ENCODE peak calls at places on chromosomes 11 and 22, in five cellular contexts. P is Peyer's patch, J is SK-N-SH, O is cardiac muscle cell, K is gastrocnemius medialis. M is an unnamed sample.

GRCh38 chr22:49426098-49426497 is 401.6 kb downstream of the BRD1 start:
- DNase-seq in K (no peak), P (no peak), J (no peak), O (no peak), M (no peak)

GRCh38 chr11:65430406-65431217 is 8.0 kb downstream of the NEAT1 start:
- DNase-seq in J (no peak), P (peak; percentile 47), K (no peak), O (peak; percentile 73), M (no peak)

GRCh38 chr11:99822846-99823565 is 802.3 kb downstream of the CNTN5 start:
- DNase-seq in P (no peak), K (no peak), J (no peak), O (no peak), M (no peak)

GRCh38 chr11:86047275-86047991 is 21.5 kb downstream of the PICALM start:
- DNase-seq in K (no peak), O (peak; percentile 66), J (no peak), P (no peak), M (no peak)

GRCh38 chr22:40479887-40480538 is 109.6 kb downstream of the SGSM3 start:
- DNase-seq in O (peak; percentile 53), P (no peak), J (no peak), K (no peak), M (no peak)

GRCh38 chr11:134554106-134554505 is 142.1 kb upstream of the B3GAT1 start:
- DNase-seq in J (no peak), O (no peak), P (no peak), K (no peak), M (no peak)

GRCh38 chr11:28366549-28367341 is 258.6 kb downstream of the METTL15 start:
- DNase-seq in J (no peak), K (no peak), O (peak; percentile 95), P (no peak), M (no peak)

GRCh38 chr11:11620251-11620965 is 1.4 kb downstream of the GALNT18 start:
- DNase-seq in O (no peak), K (peak; percentile 17), J (peak; percentile 70), P (peak; percentile 47), M (peak; percentile 51)

GRCh38 chr11:119363081-119363861 is 16.8 kb upstream of the MFRP start:
- DNase-seq in K (peak; percentile 69), O (no peak), J (no peak), P (no peak), M (no peak)

GRCh38 chr11:111925953-111926352 is 7.2 kb downstream of the C11orf52 start:
- DNase-seq in P (no peak), K (no peak), O (no peak), J (no peak), M (peak; percentile 55)
- H3K4me3 ChIP-seq in P (no peak overlapping the region), K (no peak overlapping the region), O (no peak overlapping the region), J (no peak overlapping the region), M (peak overlapping the region; percentile 63)

DNA sequence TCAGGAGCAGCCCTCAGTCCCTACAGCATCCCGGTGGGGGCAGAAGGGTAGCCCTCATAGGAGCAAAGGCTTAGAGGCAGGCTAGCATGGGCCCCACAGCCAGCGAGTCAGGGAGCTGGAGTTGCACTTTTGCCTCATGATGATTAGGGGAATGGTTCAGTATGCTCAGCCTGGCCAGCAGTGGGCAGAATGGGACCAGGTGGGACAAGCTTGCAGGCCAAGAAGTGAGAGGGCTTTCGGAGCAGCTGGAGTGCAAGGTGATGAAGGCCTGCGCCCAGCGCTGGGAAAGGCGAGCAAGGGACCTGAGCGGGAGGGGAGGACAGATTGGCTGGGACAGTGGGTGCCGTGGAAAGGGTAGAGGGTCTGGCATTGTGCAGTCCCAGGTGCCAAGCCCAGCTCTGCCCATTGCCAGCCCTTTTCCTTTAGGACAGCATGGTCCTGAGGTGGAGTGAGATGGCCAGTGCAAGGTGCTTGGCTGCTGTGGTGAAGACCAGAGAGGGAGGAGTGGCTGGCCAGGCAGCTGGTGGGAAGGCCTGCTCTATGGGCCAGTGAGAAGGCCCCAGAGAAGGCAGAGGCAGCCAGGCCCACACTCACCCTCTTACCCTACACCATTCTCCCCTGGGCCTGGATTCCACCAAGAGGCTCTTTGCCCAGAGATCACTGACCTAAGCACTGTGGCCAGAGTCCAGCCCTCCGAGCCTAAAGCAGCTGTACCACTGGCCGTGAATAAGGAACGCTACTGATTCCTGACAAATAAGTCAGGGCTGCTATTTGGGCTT is 47.9 kb upstream of the SUSD2 start:
- DNase-seq in K (no peak), P (no peak), J (no peak), O (peak; percentile 18), M (no peak)
- H3K27ac ChIP-seq in K (no peak overlapping the region), P (no peak overlapping the region), J (no peak overlapping the region), O (no peak overlapping the region), M (no peak overlapping the region)

DNA sequence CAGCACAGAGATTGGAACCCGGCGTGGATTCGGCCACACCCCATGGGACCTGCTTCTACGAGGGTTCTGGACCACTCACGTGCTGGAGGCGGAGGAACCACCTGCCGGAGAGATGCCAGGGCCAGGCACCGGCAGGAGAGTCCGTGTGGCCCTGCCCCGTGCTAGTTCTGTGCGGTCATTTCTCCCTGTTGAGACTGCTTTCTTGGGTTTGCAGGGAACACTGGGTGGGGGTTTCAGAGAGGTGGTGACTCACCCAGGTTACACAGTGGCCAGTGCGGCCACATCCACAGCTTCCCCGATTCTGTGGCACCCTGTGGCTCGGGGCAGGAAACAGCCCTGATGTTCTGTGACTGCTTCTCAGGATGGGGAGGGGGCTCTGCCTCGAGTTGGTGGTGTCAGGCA is 3.6 kb upstream of the PHLDA2 start:
- DNase-seq in P (peak; percentile 47), O (no peak), J (peak; percentile 25), K (no peak), M (no peak)
- H3K4me3 ChIP-seq in P (no peak overlapping the region), O (no peak overlapping the region), J (no peak overlapping the region), K (no peak overlapping the region), M (no peak overlapping the region)

GRCh38 chr11:367956-368413 is 1.3 kb upstream of the B4GALNT4 start:
- DNase-seq in K (no peak), J (peak; percentile 40), P (no peak), O (no peak), M (no peak)
- H3K27ac ChIP-seq in K (no peak overlapping the region), J (no peak overlapping the region), P (no peak overlapping the region), O (no peak overlapping the region), M (no peak overlapping the region)